ENCODE peak calls at places on chromosomes 12 and 14, in nine cellular contexts. One of them, this sample, is unnamed.

GRCh38 chr12:105462336-105462735 is 131.8 kb downstream of the C12orf75 start:
- DNase-seq in uterus: no peak
- DNase-seq in cardiac muscle cell: no peak
- DNase-seq in MM.1S: no peak
- DNase-seq in fibroblast of lung: no peak
- DNase-seq in neural progenitor cell: no peak
- DNase-seq in CD8-positive, alpha-beta T cell: no peak
- DNase-seq in Panc1: no peak
- DNase-seq in CD8-positive, alpha-beta memory T cell: no peak
- DNase-seq in this sample: no peak

GRCh38 chr14:96267916-96268315 is 11.9 kb downstream of the BDKRB1 start:
- DNase-seq in uterus: no peak
- DNase-seq in cardiac muscle cell: no peak
- DNase-seq in MM.1S: no peak
- DNase-seq in fibroblast of lung: no peak
- DNase-seq in neural progenitor cell: no peak
- DNase-seq in CD8-positive, alpha-beta T cell: no peak
- DNase-seq in Panc1: no peak
- DNase-seq in CD8-positive, alpha-beta memory T cell: no peak
- DNase-seq in this sample: peak; percentile 70

GRCh38 chr14:100329233-100330006 is 6.3 kb downstream of the SLC25A47 start:
- DNase-seq in uterus: no peak
- DNase-seq in cardiac muscle cell: no peak
- DNase-seq in MM.1S: no peak
- DNase-seq in fibroblast of lung: no peak
- DNase-seq in neural progenitor cell: no peak
- DNase-seq in CD8-positive, alpha-beta T cell: no peak
- DNase-seq in Panc1: no peak
- DNase-seq in CD8-positive, alpha-beta memory T cell: no peak
- DNase-seq in this sample: no peak

GRCh38 chr12:3199551-3200031 is 122.4 kb downstream of the TSPAN9 start:
- DNase-seq in uterus: no peak
- DNase-seq in cardiac muscle cell: peak; percentile 82
- DNase-seq in MM.1S: no peak
- DNase-seq in fibroblast of lung: peak; percentile 56
- DNase-seq in neural progenitor cell: peak; percentile 69
- DNase-seq in CD8-positive, alpha-beta T cell: no peak
- DNase-seq in Panc1: no peak
- DNase-seq in CD8-positive, alpha-beta memory T cell: no peak
- DNase-seq in this sample: no peak

GRCh38 chr14:90239139-90239538 is 17.2 kb upstream of the PSMC1 start:
- DNase-seq in uterus: no peak
- DNase-seq in cardiac muscle cell: no peak
- DNase-seq in MM.1S: no peak
- DNase-seq in fibroblast of lung: peak; percentile 12
- DNase-seq in neural progenitor cell: peak; percentile 13
- DNase-seq in CD8-positive, alpha-beta T cell: no peak
- DNase-seq in Panc1: no peak
- DNase-seq in CD8-positive, alpha-beta memory T cell: no peak
- DNase-seq in this sample: no peak

GRCh38 chr12:20415013-20415412 is 46.7 kb downstream of the PDE3A start:
- DNase-seq in uterus: no peak
- DNase-seq in cardiac muscle cell: no peak
- DNase-seq in MM.1S: no peak
- DNase-seq in fibroblast of lung: peak; percentile 56
- DNase-seq in neural progenitor cell: no peak
- DNase-seq in CD8-positive, alpha-beta T cell: no peak
- DNase-seq in Panc1: no peak
- DNase-seq in CD8-positive, alpha-beta memory T cell: no peak
- DNase-seq in this sample: no peak

GRCh38 chr14:96083667-96084320 is 44.6 kb downstream of the C14orf132 start:
- DNase-seq in uterus: no peak
- DNase-seq in cardiac muscle cell: no peak
- DNase-seq in MM.1S: no peak
- DNase-seq in fibroblast of lung: no peak
- DNase-seq in neural progenitor cell: no peak
- DNase-seq in CD8-positive, alpha-beta T cell: no peak
- DNase-seq in Panc1: no peak
- DNase-seq in CD8-positive, alpha-beta memory T cell: no peak
- DNase-seq in this sample: peak; percentile 69

GRCh38 chr14:97712471-97712870 is 915.3 kb downstream of the VRK1 start:
- DNase-seq in uterus: no peak
- DNase-seq in cardiac muscle cell: no peak
- DNase-seq in MM.1S: no peak
- DNase-seq in fibroblast of lung: no peak
- DNase-seq in neural progenitor cell: no peak
- DNase-seq in CD8-positive, alpha-beta T cell: no peak
- DNase-seq in Panc1: no peak
- DNase-seq in CD8-positive, alpha-beta memory T cell: no peak
- DNase-seq in this sample: peak; percentile 74

GRCh38 chr14:101584049-101584859 is 23.0 kb downstream of the DIO3 start:
- DNase-seq in uterus: peak; percentile 59
- DNase-seq in cardiac muscle cell: no peak
- DNase-seq in MM.1S: no peak
- DNase-seq in fibroblast of lung: no peak
- DNase-seq in neural progenitor cell: no peak
- DNase-seq in CD8-positive, alpha-beta T cell: no peak
- DNase-seq in Panc1: no peak
- DNase-seq in CD8-positive, alpha-beta memory T cell: no peak
- DNase-seq in this sample: no peak

GRCh38 chr14:86654558-86655184 is 1124.7 kb downstream of the FLRT2 start:
- DNase-seq in uterus: peak; percentile 17
- DNase-seq in cardiac muscle cell: peak; percentile 82
- DNase-seq in MM.1S: peak; percentile 35
- DNase-seq in fibroblast of lung: peak; percentile 3
- DNase-seq in neural progenitor cell: peak; percentile 81
- DNase-seq in CD8-positive, alpha-beta T cell: peak; percentile 9
- DNase-seq in Panc1: peak; percentile 4
- DNase-seq in CD8-positive, alpha-beta memory T cell: peak; percentile 44
- DNase-seq in this sample: peak; percentile 13

GRCh38 chr12:22900401-22900800 is 275.4 kb downstream of the ETNK1 start:
- DNase-seq in uterus: no peak
- DNase-seq in cardiac muscle cell: no peak
- DNase-seq in MM.1S: no peak
- DNase-seq in fibroblast of lung: no peak
- DNase-seq in neural progenitor cell: no peak
- DNase-seq in CD8-positive, alpha-beta T cell: no peak
- DNase-seq in Panc1: no peak
- DNase-seq in CD8-positive, alpha-beta memory T cell: no peak
- DNase-seq in this sample: peak; percentile 55

GRCh38 chr14:55115861-55116245 is 13.2 kb upstream of the LGALS3 start:
- DNase-seq in uterus: no peak
- DNase-seq in cardiac muscle cell: no peak
- DNase-seq in MM.1S: no peak
- DNase-seq in fibroblast of lung: no peak
- DNase-seq in neural progenitor cell: no peak
- DNase-seq in CD8-positive, alpha-beta T cell: no peak
- DNase-seq in Panc1: no peak
- DNase-seq in CD8-positive, alpha-beta memory T cell: no peak
- DNase-seq in this sample: no peak

GRCh38 chr14:76439237-76439775 is 63.4 kb downstream of the ESRRB start:
- DNase-seq in uterus: no peak
- DNase-seq in cardiac muscle cell: no peak
- DNase-seq in MM.1S: no peak
- DNase-seq in fibroblast of lung: no peak
- DNase-seq in neural progenitor cell: no peak
- DNase-seq in CD8-positive, alpha-beta T cell: no peak
- DNase-seq in Panc1: no peak
- DNase-seq in CD8-positive, alpha-beta memory T cell: no peak
- DNase-seq in this sample: no peak

GRCh38 chr14:88551936-88552565 is 2.8 kb downstream of the PTPN21 start:
- DNase-seq in uterus: no peak
- DNase-seq in cardiac muscle cell: no peak
- DNase-seq in MM.1S: no peak
- DNase-seq in fibroblast of lung: peak; percentile 34
- DNase-seq in neural progenitor cell: peak; percentile 43
- DNase-seq in CD8-positive, alpha-beta T cell: no peak
- DNase-seq in Panc1: no peak
- DNase-seq in CD8-positive, alpha-beta memory T cell: no peak
- DNase-seq in this sample: no peak

GRCh38 chr14:88550078-88550477 is 4.7 kb downstream of the PTPN21 start:
- DNase-seq in uterus: no peak
- DNase-seq in cardiac muscle cell: no peak
- DNase-seq in MM.1S: no peak
- DNase-seq in fibroblast of lung: no peak
- DNase-seq in neural progenitor cell: no peak
- DNase-seq in CD8-positive, alpha-beta T cell: no peak
- DNase-seq in Panc1: no peak
- DNase-seq in CD8-positive, alpha-beta memory T cell: no peak
- DNase-seq in this sample: no peak

GRCh38 chr14:88553886-88554457 is 835 bp downstream of the PTPN21 start:
- DNase-seq in uterus: no peak
- DNase-seq in cardiac muscle cell: no peak
- DNase-seq in MM.1S: no peak
- DNase-seq in fibroblast of lung: peak; percentile 32
- DNase-seq in neural progenitor cell: no peak
- DNase-seq in CD8-positive, alpha-beta T cell: no peak
- DNase-seq in Panc1: no peak
- DNase-seq in CD8-positive, alpha-beta memory T cell: no peak
- DNase-seq in this sample: peak; percentile 16

GRCh38 chr14:88552859-88553258 is 1.9 kb downstream of the PTPN21 start:
- DNase-seq in uterus: no peak
- DNase-seq in cardiac muscle cell: no peak
- DNase-seq in MM.1S: no peak
- DNase-seq in fibroblast of lung: no peak
- DNase-seq in neural progenitor cell: no peak
- DNase-seq in CD8-positive, alpha-beta T cell: no peak
- DNase-seq in Panc1: no peak
- DNase-seq in CD8-positive, alpha-beta memory T cell: no peak
- DNase-seq in this sample: no peak

DNA sequence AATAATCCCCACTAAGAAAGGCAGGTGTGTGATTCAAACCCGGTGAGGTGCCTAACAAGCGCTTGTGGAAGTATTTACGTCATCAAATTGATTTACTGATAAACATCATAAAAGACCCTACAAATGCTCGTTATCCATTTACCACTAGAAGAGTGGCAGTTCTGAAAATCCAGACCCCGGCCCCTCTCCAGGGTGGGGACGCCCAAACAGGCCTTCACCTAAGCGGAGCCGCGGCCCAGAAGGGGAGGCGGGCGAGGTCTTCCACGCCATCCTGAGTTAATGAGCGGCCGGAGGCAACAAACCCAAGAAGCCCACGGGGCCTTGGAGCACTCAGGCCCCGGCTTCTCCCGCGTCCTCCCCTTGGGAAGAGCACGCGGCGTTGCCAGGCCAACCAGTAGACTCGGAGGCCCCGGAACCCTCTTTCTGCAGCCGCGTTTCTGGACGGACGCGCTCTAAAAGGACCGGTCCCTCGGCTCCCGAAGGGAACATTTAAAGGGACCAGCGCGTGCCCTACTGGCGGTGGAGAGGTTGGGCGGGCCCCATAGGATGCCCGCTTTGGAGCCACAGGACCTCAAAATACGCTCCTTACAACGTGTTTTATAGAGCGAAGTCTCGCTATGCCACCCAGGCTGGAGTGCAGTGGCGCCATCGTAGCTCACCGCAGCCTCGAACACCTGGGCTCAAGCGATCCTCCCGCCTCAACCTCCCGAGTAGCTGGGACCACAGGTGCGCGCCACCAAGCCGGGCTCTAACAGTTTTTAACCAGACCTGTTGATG is 3.5 kb downstream of the PTPN21 start:
- DNase-seq in uterus: peak; percentile 73
- DNase-seq in cardiac muscle cell: peak; percentile 75
- DNase-seq in MM.1S: no peak
- DNase-seq in fibroblast of lung: peak; percentile 82
- DNase-seq in neural progenitor cell: peak; percentile 77
- DNase-seq in CD8-positive, alpha-beta T cell: peak; percentile 32
- DNase-seq in Panc1: no peak
- DNase-seq in CD8-positive, alpha-beta memory T cell: no peak
- DNase-seq in this sample: peak; percentile 49
- H3K36me3 ChIP-seq in uterus: no peaks in the 10 kb centered on the region
- H3K36me3 ChIP-seq in cardiac muscle cell: peaks cover 9% of the 10 kb centered on the region
- H3K36me3 ChIP-seq in MM.1S: no peaks in the 10 kb centered on the region
- H3K36me3 ChIP-seq in fibroblast of lung: peaks cover 8% of the 10 kb centered on the region
- H3K36me3 ChIP-seq in neural progenitor cell: peaks cover 6% of the 10 kb centered on the region
- H3K36me3 ChIP-seq in CD8-positive, alpha-beta T cell: no peaks in the 10 kb centered on the region
- H3K36me3 ChIP-seq in Panc1: peaks cover 8% of the 10 kb centered on the region
- H3K36me3 ChIP-seq in CD8-positive, alpha-beta memory T cell: no peaks in the 10 kb centered on the region
- H3K36me3 ChIP-seq in this sample: peaks cover 3% of the 10 kb centered on the region

GRCh38 chr14:105165761-105166485 is 2.7 kb downstream of the JAG2 start:
- DNase-seq in uterus: no peak
- DNase-seq in cardiac muscle cell: no peak
- DNase-seq in MM.1S: no peak
- DNase-seq in fibroblast of lung: no peak
- DNase-seq in neural progenitor cell: no peak
- DNase-seq in CD8-positive, alpha-beta T cell: no peak
- DNase-seq in Panc1: no peak
- DNase-seq in CD8-positive, alpha-beta memory T cell: no peak
- DNase-seq in this sample: peak; percentile 69
- H3K4me3 ChIP-seq in uterus: no peak overlapping the region
- H3K4me3 ChIP-seq in cardiac muscle cell: no peak overlapping the region
- H3K4me3 ChIP-seq in MM.1S: no peak overlapping the region
- H3K4me3 ChIP-seq in fibroblast of lung: no peak overlapping the region
- H3K4me3 ChIP-seq in neural progenitor cell: no peak overlapping the region
- H3K4me3 ChIP-seq in CD8-positive, alpha-beta T cell: no peak overlapping the region
- H3K4me3 ChIP-seq in Panc1: no peak overlapping the region
- H3K4me3 ChIP-seq in CD8-positive, alpha-beta memory T cell: no peak overlapping the region
- H3K4me3 ChIP-seq in this sample: peak overlapping the region; percentile 34

GRCh38 chr14:21367582-21368144 is 16.2 kb downstream of the SUPT16H start:
- DNase-seq in uterus: no peak
- DNase-seq in cardiac muscle cell: no peak
- DNase-seq in MM.1S: no peak
- DNase-seq in fibroblast of lung: no peak
- DNase-seq in neural progenitor cell: no peak
- DNase-seq in CD8-positive, alpha-beta T cell: no peak
- DNase-seq in Panc1: no peak
- DNase-seq in CD8-positive, alpha-beta memory T cell: no peak
- DNase-seq in this sample: no peak
- H3K36me3 ChIP-seq in uterus: no peaks in the 10 kb centered on the region
- H3K36me3 ChIP-seq in cardiac muscle cell: peaks cover 91% of the 10 kb centered on the region
- H3K36me3 ChIP-seq in MM.1S: no peaks in the 10 kb centered on the region
- H3K36me3 ChIP-seq in fibroblast of lung: peaks cover 20% of the 10 kb centered on the region
- H3K36me3 ChIP-seq in neural progenitor cell: peaks cover 49% of the 10 kb centered on the region
- H3K36me3 ChIP-seq in CD8-positive, alpha-beta T cell: peaks cover 60% of the 10 kb centered on the region
- H3K36me3 ChIP-seq in Panc1: peaks cover 44% of the 10 kb centered on the region
- H3K36me3 ChIP-seq in CD8-positive, alpha-beta memory T cell: peaks cover 70% of the 10 kb centered on the region
- H3K36me3 ChIP-seq in this sample: peaks cover 22% of the 10 kb centered on the region

GRCh38 chr12:76081909-76082308 is 2.6 kb downstream of the NAP1L1 start:
- DNase-seq in uterus: no peak
- DNase-seq in cardiac muscle cell: no peak
- DNase-seq in MM.1S: no peak
- DNase-seq in fibroblast of lung: no peak
- DNase-seq in neural progenitor cell: no peak
- DNase-seq in CD8-positive, alpha-beta T cell: no peak
- DNase-seq in Panc1: no peak
- DNase-seq in CD8-positive, alpha-beta memory T cell: no peak
- DNase-seq in this sample: peak; percentile 9
- H3K4me3 ChIP-seq in uterus: no peak overlapping the region
- H3K4me3 ChIP-seq in cardiac muscle cell: peak overlapping the region; percentile 92
- H3K4me3 ChIP-seq in MM.1S: no peak overlapping the region
- H3K4me3 ChIP-seq in fibroblast of lung: peak overlapping the region; percentile 85
- H3K4me3 ChIP-seq in neural progenitor cell: peak overlapping the region; percentile 92
- H3K4me3 ChIP-seq in CD8-positive, alpha-beta T cell: no peak overlapping the region
- H3K4me3 ChIP-seq in Panc1: peak overlapping the region; percentile 96
- H3K4me3 ChIP-seq in CD8-positive, alpha-beta memory T cell: no peak overlapping the region
- H3K4me3 ChIP-seq in this sample: no peak overlapping the region

DNA sequence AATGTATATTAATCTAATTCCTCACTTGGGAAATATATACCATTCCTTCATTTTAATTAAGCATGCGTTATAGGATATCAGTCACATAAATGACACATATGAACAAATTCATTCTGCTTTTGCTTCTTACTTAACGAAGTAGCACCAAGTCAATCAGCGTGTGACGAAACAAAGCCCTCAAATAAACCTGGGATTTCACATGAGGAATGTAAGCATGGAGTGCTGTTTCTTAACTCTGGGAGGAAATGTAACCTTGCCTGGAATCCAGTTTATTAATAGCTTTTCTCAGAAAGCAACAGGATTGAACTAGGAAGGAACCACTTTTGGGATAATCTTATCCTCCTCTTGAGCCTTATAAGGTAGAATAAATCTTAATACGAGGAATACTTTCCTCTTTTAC is 72.0 kb downstream of the NIN start:
- DNase-seq in uterus: no peak
- DNase-seq in cardiac muscle cell: peak; percentile 19
- DNase-seq in MM.1S: no peak
- DNase-seq in fibroblast of lung: no peak
- DNase-seq in neural progenitor cell: no peak
- DNase-seq in CD8-positive, alpha-beta T cell: no peak
- DNase-seq in Panc1: no peak
- DNase-seq in CD8-positive, alpha-beta memory T cell: no peak
- DNase-seq in this sample: no peak
- H3K36me3 ChIP-seq in uterus: no peaks in the 10 kb centered on the region
- H3K36me3 ChIP-seq in cardiac muscle cell: peaks cover 40% of the 10 kb centered on the region
- H3K36me3 ChIP-seq in MM.1S: no peaks in the 10 kb centered on the region
- H3K36me3 ChIP-seq in fibroblast of lung: peaks cover 15% of the 10 kb centered on the region
- H3K36me3 ChIP-seq in neural progenitor cell: peaks cover 6% of the 10 kb centered on the region
- H3K36me3 ChIP-seq in CD8-positive, alpha-beta T cell: peaks cover 73% of the 10 kb centered on the region
- H3K36me3 ChIP-seq in Panc1: peaks cover 4% of the 10 kb centered on the region
- H3K36me3 ChIP-seq in CD8-positive, alpha-beta memory T cell: peaks cover 54% of the 10 kb centered on the region
- H3K36me3 ChIP-seq in this sample: peaks cover 9% of the 10 kb centered on the region